ENCODE peak calls at places on chromosomes 4 and X, in five cellular contexts. One of them, this sample, is unnamed. For H3K4me1, the result is how much of the 10 kb centered on the place peaks cover.

GRCh38 chrX:67636532-67636931 is 92.7 kb downstream of the AR start:
- DNase-seq in neural progenitor cell: no peak
- DNase-seq in A673: no peak
- DNase-seq in transverse colon: no peak
- DNase-seq in hepatocyte: no peak
- DNase-seq in this sample: peak

GRCh38 chr4:184281231-184282139 is 63.8 kb upstream of the ENPP6 start:
- DNase-seq in neural progenitor cell: no peak
- DNase-seq in A673: no peak
- DNase-seq in transverse colon: peak
- DNase-seq in hepatocyte: no peak
- DNase-seq in this sample: no peak

GRCh38 chr4:71711985-71712348 is 71.9 kb downstream of the GC start:
- DNase-seq in neural progenitor cell: no peak
- DNase-seq in A673: no peak
- DNase-seq in transverse colon: no peak
- DNase-seq in hepatocyte: no peak
- DNase-seq in this sample: peak

GRCh38 chr4:40056722-40057539 is at the start of gene N4BP2:
- DNase-seq in neural progenitor cell: peak
- DNase-seq in A673: peak
- DNase-seq in transverse colon: peak
- DNase-seq in hepatocyte: peak
- DNase-seq in this sample: peak

GRCh38 chr4:2302387-2303119 is 40.6 kb upstream of the MXD4 start:
- DNase-seq in neural progenitor cell: no peak
- DNase-seq in A673: no peak
- DNase-seq in transverse colon: no peak
- DNase-seq in hepatocyte: no peak
- DNase-seq in this sample: no peak

GRCh38 chr4:138458751-138459150 is 216.6 kb upstream of the SLC7A11 start:
- DNase-seq in neural progenitor cell: no peak
- DNase-seq in A673: no peak
- DNase-seq in transverse colon: no peak
- DNase-seq in hepatocyte: no peak
- DNase-seq in this sample: no peak

GRCh38 chrX:41538707-41539106 is 91.6 kb downstream of the NYX start:
- DNase-seq in neural progenitor cell: no peak
- DNase-seq in A673: no peak
- DNase-seq in transverse colon: no peak
- DNase-seq in hepatocyte: no peak
- DNase-seq in this sample: no peak

GRCh38 chr4:13627606-13628301 is at the start of gene BOD1L1:
- DNase-seq in neural progenitor cell: peak
- DNase-seq in A673: peak
- DNase-seq in transverse colon: peak
- DNase-seq in hepatocyte: peak
- DNase-seq in this sample: peak

GRCh38 chr4:111323496-111323895 is 700.6 kb upstream of the PITX2 start:
- DNase-seq in neural progenitor cell: no peak
- DNase-seq in A673: peak
- DNase-seq in transverse colon: no peak
- DNase-seq in hepatocyte: no peak
- DNase-seq in this sample: peak

GRCh38 chr4:763922-764321 is 58.3 kb downstream of the PCGF3 start:
- DNase-seq in neural progenitor cell: no peak
- DNase-seq in A673: no peak
- DNase-seq in transverse colon: no peak
- DNase-seq in hepatocyte: no peak
- DNase-seq in this sample: no peak

GRCh38 chr4:125734504-125734903 is 419.7 kb downstream of the FAT4 start:
- DNase-seq in neural progenitor cell: no peak
- DNase-seq in A673: no peak
- DNase-seq in transverse colon: no peak
- DNase-seq in hepatocyte: no peak
- DNase-seq in this sample: no peak

GRCh38 chrX:45771560-45772340 is 571.1 kb upstream of the DIPK2B start:
- DNase-seq in neural progenitor cell: no peak
- DNase-seq in A673: peak
- DNase-seq in transverse colon: peak
- DNase-seq in hepatocyte: no peak
- DNase-seq in this sample: no peak
- H3K27ac ChIP-seq in neural progenitor cell: no peak
- H3K27ac ChIP-seq in A673: peak
- H3K27ac ChIP-seq in transverse colon: peak
- H3K27ac ChIP-seq in hepatocyte: peak
- H3K27ac ChIP-seq in this sample: no peak

GRCh38 chr4:182805606-182806149 is 111.5 kb downstream of the DCTD start:
- DNase-seq in neural progenitor cell: no peak
- DNase-seq in A673: no peak
- DNase-seq in transverse colon: no peak
- DNase-seq in hepatocyte: no peak
- DNase-seq in this sample: no peak

GRCh38 chr4:182808673-182809416 is 108.3 kb downstream of the DCTD start:
- DNase-seq in neural progenitor cell: no peak
- DNase-seq in A673: no peak
- DNase-seq in transverse colon: no peak
- DNase-seq in hepatocyte: no peak
- DNase-seq in this sample: no peak

GRCh38 chr4:182807841-182808548 is 109.2 kb downstream of the DCTD start:
- DNase-seq in neural progenitor cell: no peak
- DNase-seq in A673: no peak
- DNase-seq in transverse colon: no peak
- DNase-seq in hepatocyte: no peak
- DNase-seq in this sample: no peak

GRCh38 chr4:182807346-182807745 is 109.8 kb downstream of the DCTD start:
- DNase-seq in neural progenitor cell: no peak
- DNase-seq in A673: no peak
- DNase-seq in transverse colon: no peak
- DNase-seq in hepatocyte: no peak
- DNase-seq in this sample: no peak

GRCh38 chr4:182806259-182807252 is 110.6 kb downstream of the DCTD start:
- DNase-seq in neural progenitor cell: peak
- DNase-seq in A673: peak
- DNase-seq in transverse colon: peak
- DNase-seq in hepatocyte: peak
- DNase-seq in this sample: peak
- TF ChIP-seq CTCF in neural progenitor cell: peak
- TF ChIP-seq CTCF in A673: peak
- TF ChIP-seq CTCF in transverse colon: peak
- TF ChIP-seq CTCF in hepatocyte: peak
- TF ChIP-seq CTCF in this sample: peak

DNA sequence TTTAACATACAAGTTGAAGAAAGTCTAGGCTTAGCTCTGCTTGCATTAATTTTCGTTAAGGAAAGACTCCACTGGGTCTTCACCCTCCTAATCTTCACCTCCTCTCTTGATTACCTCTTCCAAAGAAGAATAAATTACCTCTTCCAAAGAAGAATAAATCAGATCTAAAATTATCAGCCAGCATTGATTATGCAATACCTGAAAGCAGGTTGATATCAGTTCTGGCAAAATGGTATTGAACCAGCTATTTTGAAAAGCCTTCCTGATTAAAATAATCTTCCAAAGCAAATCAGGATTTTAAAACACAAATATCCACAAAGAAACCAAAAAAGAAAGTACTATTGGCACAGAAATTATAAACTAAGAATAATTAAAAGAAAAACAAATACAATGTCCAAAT is 36.9 kb downstream of the CDKL2 start:
- DNase-seq in neural progenitor cell: no peak
- DNase-seq in A673: no peak
- DNase-seq in transverse colon: no peak
- DNase-seq in hepatocyte: no peak
- DNase-seq in this sample: no peak
- H3K4me1 ChIP-seq in neural progenitor cell: under half
- H3K4me1 ChIP-seq in A673: under half
- H3K4me1 ChIP-seq in transverse colon: under half
- H3K4me1 ChIP-seq in hepatocyte: under half
- H3K4me1 ChIP-seq in this sample: under half

DNA sequence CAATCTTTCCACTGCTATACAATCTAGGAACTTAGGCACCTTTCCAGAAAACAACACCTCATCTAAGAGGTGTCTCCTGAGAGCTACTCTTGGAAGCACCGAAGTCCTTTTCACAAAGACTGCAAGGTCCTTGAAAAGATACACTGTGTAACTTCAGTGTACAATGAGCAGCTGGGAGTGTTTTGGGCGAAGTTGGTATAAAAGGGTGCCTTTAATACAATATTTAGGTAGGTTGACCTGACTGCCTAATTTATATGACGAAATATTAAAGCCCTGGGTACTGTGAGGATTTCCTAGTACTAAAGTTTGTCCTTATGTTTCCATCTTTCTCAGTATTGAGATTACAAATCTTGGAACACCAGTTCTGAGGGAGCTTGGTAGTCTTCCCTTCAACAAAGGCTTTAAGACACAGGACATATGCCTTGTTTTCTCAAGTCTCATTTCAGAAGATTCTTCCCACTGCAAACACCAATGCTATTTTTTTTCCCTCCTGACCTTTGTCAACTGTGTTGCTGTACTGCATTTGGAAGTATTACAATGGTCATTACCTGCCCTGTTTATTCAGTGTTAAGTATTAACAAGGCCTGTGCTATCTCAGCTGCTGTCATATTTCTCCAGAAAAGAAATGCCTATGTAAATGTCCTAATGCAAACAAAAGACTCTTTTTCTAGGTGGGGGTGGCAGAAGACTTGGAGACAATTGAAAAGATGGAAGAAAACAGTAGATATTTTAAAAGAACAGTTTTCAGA is 134.2 kb downstream of the MAML3 start:
- DNase-seq in neural progenitor cell: no peak
- DNase-seq in A673: no peak
- DNase-seq in transverse colon: no peak
- DNase-seq in hepatocyte: peak
- DNase-seq in this sample: no peak
- H3K27ac ChIP-seq in neural progenitor cell: no peak
- H3K27ac ChIP-seq in A673: no peak
- H3K27ac ChIP-seq in transverse colon: peak
- H3K27ac ChIP-seq in hepatocyte: peak
- H3K27ac ChIP-seq in this sample: peak

GRCh38 chrX:4110964-4111363 is 397.5 kb upstream of the PRKX start:
- DNase-seq in neural progenitor cell: no peak
- DNase-seq in A673: peak
- DNase-seq in transverse colon: no peak
- DNase-seq in hepatocyte: no peak
- DNase-seq in this sample: no peak
- TF ChIP-seq CTCF in neural progenitor cell: peak
- TF ChIP-seq CTCF in A673: peak
- TF ChIP-seq CTCF in transverse colon: no peak
- TF ChIP-seq CTCF in hepatocyte: no peak
- TF ChIP-seq CTCF in this sample: no peak

DNA sequence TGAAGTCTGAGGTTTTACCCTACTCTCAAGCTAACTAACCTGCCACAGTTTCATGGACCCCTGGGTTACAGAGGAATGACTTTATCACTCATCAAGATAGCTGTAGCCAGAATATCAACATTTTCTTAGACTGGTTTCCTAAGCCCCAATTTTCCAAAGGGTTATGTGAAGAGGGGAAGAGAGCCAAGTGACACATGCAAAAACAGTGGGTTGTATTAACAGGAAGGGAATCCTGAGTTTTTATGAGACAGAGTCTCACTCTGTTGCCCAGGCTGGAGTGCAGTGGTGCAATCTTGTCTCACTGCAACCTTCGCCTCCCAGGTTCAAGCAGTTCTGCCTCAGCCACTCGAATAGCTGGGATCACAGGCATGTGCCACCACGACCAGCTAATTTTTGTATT is 5.4 kb downstream of the AFF1 start:
- DNase-seq in neural progenitor cell: no peak
- DNase-seq in A673: no peak
- DNase-seq in transverse colon: no peak
- DNase-seq in hepatocyte: no peak
- DNase-seq in this sample: no peak
- H3K4me1 ChIP-seq in neural progenitor cell: under half
- H3K4me1 ChIP-seq in A673: under half
- H3K4me1 ChIP-seq in transverse colon: half or more
- H3K4me1 ChIP-seq in hepatocyte: under half
- H3K4me1 ChIP-seq in this sample: under half

DNA sequence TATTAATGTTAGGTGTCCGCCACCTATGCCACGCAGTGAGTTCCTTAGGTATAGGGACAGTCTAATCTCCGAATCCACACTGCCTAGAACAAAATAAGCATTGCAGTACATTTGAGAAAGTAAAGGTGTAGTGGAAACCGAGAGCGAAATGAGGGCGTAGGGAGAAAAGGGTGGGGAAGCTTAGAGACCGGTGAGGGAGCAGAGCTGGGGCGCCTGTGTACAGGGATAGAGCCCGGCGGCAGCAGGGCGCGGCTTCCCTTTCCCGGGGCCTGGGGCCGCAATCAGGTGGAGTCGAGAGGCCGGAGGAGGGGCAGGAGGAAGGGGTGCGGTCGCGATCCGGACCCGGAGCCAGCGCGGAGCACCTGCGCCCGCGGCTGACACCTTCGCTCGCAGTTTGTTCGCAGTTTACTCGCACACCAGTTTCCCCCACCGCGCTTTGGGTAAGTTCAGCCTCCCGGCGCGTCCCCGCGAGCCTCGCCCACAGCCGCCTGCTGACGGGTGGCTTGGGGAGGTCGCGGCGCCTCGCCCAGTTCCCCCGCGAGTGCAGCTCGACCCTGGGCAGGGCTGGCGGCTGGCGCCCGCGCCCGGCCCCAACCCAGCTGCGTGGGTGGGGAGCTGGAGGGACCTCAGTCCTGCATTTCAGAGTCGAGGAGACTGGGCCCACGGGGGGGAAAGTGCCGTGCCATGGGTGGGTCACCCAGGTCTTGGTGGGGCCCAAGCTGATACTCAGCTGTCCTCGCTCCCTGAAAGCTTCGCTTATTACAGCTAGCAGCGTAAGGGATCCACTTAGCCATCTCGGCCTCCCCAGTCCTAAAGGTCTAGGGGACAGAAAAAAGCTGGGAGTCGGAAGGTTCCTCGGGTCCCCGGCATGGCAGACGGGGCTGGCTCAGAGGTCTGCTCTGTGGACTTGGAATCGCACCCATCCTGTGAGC is at the start of gene ANXA3:
- DNase-seq in neural progenitor cell: peak
- DNase-seq in A673: no peak
- DNase-seq in transverse colon: peak
- DNase-seq in hepatocyte: peak
- DNase-seq in this sample: peak
- H3K27ac ChIP-seq in neural progenitor cell: no peak
- H3K27ac ChIP-seq in A673: peak
- H3K27ac ChIP-seq in transverse colon: peak
- H3K27ac ChIP-seq in hepatocyte: peak
- H3K27ac ChIP-seq in this sample: peak